ENCODE peak calls at places on chromosomes 2 and 18, in six cellular contexts. W, A, I, L, X and N are unnamed samples.

GRCh38 chr2:149645391-149645790 is 57.8 kb upstream of the MMADHC start:
- DNase-seq in W (no peak), A (no peak), I (no peak), L (no peak), X (peak), N (peak)

GRCh38 chr18:27843783-27844415 is 333.0 kb downstream of the CDH2 start:
- DNase-seq in W (no peak), A (no peak), I (no peak), L (no peak), X (no peak), N (no peak)

GRCh38 chr2:104412384-104412783 is 441.5 kb upstream of the POU3F3 start:
- DNase-seq in W (no peak), A (no peak), I (peak), L (no peak), X (no peak), N (peak)

GRCh38 chr2:149422337-149422990 is 92.1 kb downstream of the LYPD6 start:
- DNase-seq in W (no peak), A (no peak), I (no peak), L (no peak), X (no peak), N (peak)

GRCh38 chr2:1798425-1799144 is 54.3 kb upstream of the PXDN start:
- DNase-seq in W (peak), A (no peak), I (no peak), L (no peak), X (no peak), N (no peak)

GRCh38 chr2:183408562-183408961 is 284.3 kb downstream of the NUP35 start:
- DNase-seq in W (no peak), A (no peak), I (no peak), L (no peak), X (no peak), N (peak)

GRCh38 chr2:174027956-174028355 is 62.8 kb upstream of the SP3 start:
- DNase-seq in W (no peak), A (no peak), I (no peak), L (no peak), X (no peak), N (no peak)

GRCh38 chr18:21433436-21433835 is 167.1 kb downstream of the ESCO1 start:
- DNase-seq in W (no peak), A (no peak), I (no peak), L (no peak), X (no peak), N (no peak)

GRCh38 chr2:126753501-126754212 is 97.7 kb downstream of the GYPC start:
- DNase-seq in W (no peak), A (no peak), I (no peak), L (no peak), X (no peak), N (no peak)